ENCODE peak calls at places on chromosome 21, in seven cellular contexts. N is sciatic nerve; I is substantia nigra; A is stimulated activated CD4-positive, alpha-beta T cell treated with anti-CD3 and anti-CD28 coated beads, Interleukin-2, amount 100 ng/mL, for 24 hours; V is NCI-H774; E is A172; F is HS-5. L is an unnamed sample.

GRCh38 chr21:36695671-36696389 is 3.1 kb upstream of the SIM2 start:
- DNase-seq in N (no peak), I (no peak), A (no peak), V (no peak), E (no peak), F (no peak), L (no peak)

GRCh38 chr21:27570306-27570868 is 603.5 kb upstream of the ADAMTS5 start:
- DNase-seq in N (peak), I (no peak), A (no peak), V (no peak), E (peak), F (peak), L (no peak)

GRCh38 chr21:43311303-43311817 is 115.6 kb downstream of the SIK1 start:
- DNase-seq in N (no peak), I (no peak), A (no peak), V (peak), E (no peak), F (no peak), L (no peak)

GRCh38 chr21:22352088-22352487 is 1353.9 kb downstream of the NCAM2 start:
- DNase-seq in N (no peak), I (no peak), A (no peak), V (no peak), E (no peak), F (no peak), L (no peak)

GRCh38 chr21:38973552-38973951 is 167.8 kb downstream of the ETS2 start:
- DNase-seq in N (no peak), I (no peak), A (no peak), V (no peak), E (no peak), F (no peak), L (no peak)

GRCh38 chr21:35438643-35439404 is 389.7 kb upstream of the RUNX1 start:
- DNase-seq in N (no peak), I (no peak), A (peak), V (peak), E (no peak), F (no peak), L (no peak)

GRCh38 chr21:17901458-17902092 is 82.4 kb upstream of the C21orf91 start:
- DNase-seq in N (no peak), I (no peak), A (no peak), V (no peak), E (peak), F (no peak), L (no peak)

GRCh38 chr21:37220981-37221664 is 46.0 kb downstream of the VPS26C start:
- DNase-seq in N (peak), I (peak), A (peak), V (peak), E (peak), F (peak), L (peak)

GRCh38 chr21:26842976-26843911 is 2.0 kb downstream of the ADAMTS1 start:
- DNase-seq in N (peak), I (peak), A (peak), V (peak), E (peak), F (peak), L (peak)

GRCh38 chr21:17730782-17731181 is 88.4 kb downstream of the C21orf91 start:
- DNase-seq in N (no peak), I (no peak), A (no peak), V (no peak), E (peak), F (no peak), L (no peak)

GRCh38 chr21:41615613-41616012 is 107.7 kb upstream of the TMPRSS2 start:
- DNase-seq in N (no peak), I (no peak), A (no peak), V (no peak), E (peak), F (peak), L (no peak)

GRCh38 chr21:31198575-31198974 is 145.5 kb downstream of the TIAM1 start:
- DNase-seq in N (no peak), I (no peak), A (no peak), V (peak), E (peak), F (peak), L (no peak)

GRCh38 chr21:45080639-45081414 is 6.4 kb downstream of the ADARB1 start:
- DNase-seq in N (no peak), I (no peak), A (peak), V (no peak), E (peak), F (no peak), L (no peak)

GRCh38 chr21:41769521-41769920 is 2.7 kb upstream of the RIPK4 start:
- DNase-seq in N (no peak), I (no peak), A (no peak), V (no peak), E (no peak), F (no peak), L (no peak)

GRCh38 chr21:41712730-41713129 is 54.1 kb downstream of the RIPK4 start:
- DNase-seq in N (no peak), I (no peak), A (no peak), V (no peak), E (no peak), F (no peak), L (no peak)

GRCh38 chr21:42587036-42587435 is 66.4 kb upstream of the PDE9A start:
- DNase-seq in N (no peak), I (no peak), A (no peak), V (no peak), E (no peak), F (no peak), L (no peak)

GRCh38 chr21:46555678-46556077 is 49.2 kb downstream of the S100B start:
- DNase-seq in N (peak), I (no peak), A (no peak), V (no peak), E (no peak), F (no peak), L (no peak)

GRCh38 chr21:27157097-27157496 is 190.2 kb upstream of the ADAMTS5 start:
- DNase-seq in N (no peak), I (no peak), A (no peak), V (no peak), E (no peak), F (no peak), L (no peak)

L was measured in occipital lobe.